ENCODE peak calls at places on chromosomes 4 and X, in four cellular contexts. One of them, this sample, is unnamed.

GRCh38 chrX:3788494-3789233 is 75.2 kb upstream of the PRKX start:
- DNase-seq in HEK293T: no peak
- DNase-seq in HepG2: no peak
- DNase-seq in K562: no peak
- DNase-seq in this sample: no peak

GRCh38 chr4:158808399-158808798 is 39.6 kb downstream of the FNIP2 start:
- DNase-seq in HepG2: no peak
- DNase-seq in K562: no peak
- DNase-seq in HEK293T: no peak
- DNase-seq in this sample: no peak

GRCh38 chr4:16759781-16760459 is 138.5 kb downstream of the LDB2 start:
- DNase-seq in K562: no peak
- DNase-seq in HEK293T: no peak
- DNase-seq in HepG2: no peak
- DNase-seq in this sample: no peak

GRCh38 chrX:53715336-53715924 is 28.9 kb upstream of the HUWE1 start:
- DNase-seq in HepG2: no peak
- DNase-seq in K562: no peak
- DNase-seq in HEK293T: no peak
- DNase-seq in this sample: no peak

GRCh38 chr4:76504613-76505465 is 69.8 kb downstream of the SHROOM3 start:
- DNase-seq in HEK293T: peak; percentile 37
- DNase-seq in HepG2: peak; percentile 36
- DNase-seq in K562: peak; percentile 39
- DNase-seq in this sample: no peak

GRCh38 chr4:75985116-75985515 is 5.6 kb downstream of the SDAD1 start:
- DNase-seq in HepG2: no peak
- DNase-seq in K562: no peak
- DNase-seq in HEK293T: no peak
- DNase-seq in this sample: no peak

GRCh38 chr4:69744157-69744478 is 16.3 kb downstream of the SULT1B1 start:
- DNase-seq in HepG2: no peak
- DNase-seq in HEK293T: no peak
- DNase-seq in K562: no peak
- DNase-seq in this sample: no peak

GRCh38 chr4:7332216-7333023 is 102.3 kb downstream of the PSAPL1 start:
- DNase-seq in K562: no peak
- DNase-seq in HepG2: no peak
- DNase-seq in HEK293T: no peak
- DNase-seq in this sample: no peak

GRCh38 chr4:3780347-3781171 is 14.4 kb downstream of the ADRA2C start:
- DNase-seq in HEK293T: peak; percentile 32
- DNase-seq in HepG2: peak; percentile 90
- DNase-seq in K562: peak; percentile 25
- DNase-seq in this sample: no peak

GRCh38 chrX:94576367-94577004 is 902.5 kb downstream of the FAM133A start:
- DNase-seq in HepG2: no peak
- DNase-seq in K562: no peak
- DNase-seq in HEK293T: no peak
- DNase-seq in this sample: no peak

GRCh38 chrX:18424482-18425198 is 768 bp upstream of the CDKL5 start:
- DNase-seq in HEK293T: peak; percentile 34
- DNase-seq in HepG2: no peak
- DNase-seq in K562: no peak
- DNase-seq in this sample: no peak

GRCh38 chr4:148445071-148445902 is 3.1 kb upstream of the NR3C2 start:
- DNase-seq in HepG2: no peak
- DNase-seq in HEK293T: peak; percentile 60
- DNase-seq in K562: peak; percentile 32
- DNase-seq in this sample: no peak

GRCh38 chrX:136541294-136541693 is 9.3 kb downstream of the VGLL1 start:
- DNase-seq in K562: peak; percentile 19
- DNase-seq in HEK293T: peak; percentile 46
- DNase-seq in HepG2: no peak
- DNase-seq in this sample: no peak

GRCh38 chrX:1649623-1650022 is 34.8 kb downstream of the ASMT start:
- DNase-seq in K562: no peak
- DNase-seq in HEK293T: no peak
- DNase-seq in HepG2: no peak
- DNase-seq in this sample: no peak

GRCh38 chr4:95517799-95518198 is 31.0 kb downstream of the UNC5C start:
- DNase-seq in K562: no peak
- DNase-seq in HepG2: no peak
- DNase-seq in HEK293T: no peak
- DNase-seq in this sample: no peak

GRCh38 chr4:38004062-38004461 is 43.9 kb downstream of the PTTG2 start:
- DNase-seq in HEK293T: no peak
- DNase-seq in HepG2: no peak
- DNase-seq in K562: no peak
- DNase-seq in this sample: no peak
- TF ChIP-seq FOXK2 in HEK293T: no peak
- TF ChIP-seq FOXK2 in HepG2: no peak
- TF ChIP-seq FOXK2 in K562: no peak
- TF ChIP-seq FOXK2 in this sample: no peak

GRCh38 chr4:67087897-67088296 is 457.4 kb downstream of the CENPC start:
- DNase-seq in HepG2: peak; percentile 27
- DNase-seq in K562: peak; percentile 11
- DNase-seq in HEK293T: peak; percentile 14
- DNase-seq in this sample: no peak
- TF ChIP-seq FOXK2 in HepG2: no peak
- TF ChIP-seq FOXK2 in K562: no peak
- TF ChIP-seq FOXK2 in HEK293T: no peak
- TF ChIP-seq FOXK2 in this sample: no peak

GRCh38 chr4:185589067-185589844 is 53.9 kb upstream of the PDLIM3 start:
- DNase-seq in HEK293T: no peak
- DNase-seq in K562: no peak
- DNase-seq in HepG2: no peak
- DNase-seq in this sample: no peak
- TF ChIP-seq FOXK2 in HEK293T: no peak
- TF ChIP-seq FOXK2 in K562: no peak
- TF ChIP-seq FOXK2 in HepG2: no peak
- TF ChIP-seq FOXK2 in this sample: no peak

DNA sequence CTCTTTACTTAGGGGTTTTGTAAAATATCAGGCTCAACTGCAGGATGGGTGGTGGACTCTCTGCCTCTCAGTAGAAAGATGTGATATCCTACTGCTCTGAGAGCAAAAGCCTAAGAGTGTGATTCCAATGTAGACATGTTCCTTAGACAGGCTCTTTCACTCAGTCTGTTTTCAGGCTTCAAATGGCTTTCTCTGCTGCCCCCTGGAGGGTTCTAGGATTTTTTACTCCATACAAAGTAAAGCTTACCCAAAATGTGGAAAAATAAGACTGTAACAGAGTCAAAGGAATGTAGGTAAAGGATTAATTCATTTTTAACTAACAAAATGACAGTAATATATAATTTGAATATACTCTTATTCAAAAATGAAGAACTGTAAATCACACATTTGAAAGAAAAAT is 32.1 kb downstream of the ZGRF1 start:
- DNase-seq in HEK293T: peak; percentile 51
- DNase-seq in K562: peak; percentile 54
- DNase-seq in HepG2: peak; percentile 39
- DNase-seq in this sample: peak; percentile 3
- TF ChIP-seq FOXK2 in HEK293T: no peak
- TF ChIP-seq FOXK2 in K562: no peak
- TF ChIP-seq FOXK2 in HepG2: no peak
- TF ChIP-seq FOXK2 in this sample: no peak

GRCh38 chrX:64894454-64895038 is 81.7 kb downstream of the ZC4H2 start:
- DNase-seq in HepG2: peak; percentile 36
- DNase-seq in HEK293T: peak; percentile 50
- DNase-seq in K562: peak; percentile 13
- DNase-seq in this sample: no peak
- TF ChIP-seq FOXK2 in HepG2: no peak
- TF ChIP-seq FOXK2 in HEK293T: no peak
- TF ChIP-seq FOXK2 in K562: no peak
- TF ChIP-seq FOXK2 in this sample: no peak

GRCh38 chrX:56314334-56314733 is 82.2 kb downstream of the KLF8 start:
- DNase-seq in HepG2: no peak
- DNase-seq in K562: no peak
- DNase-seq in HEK293T: no peak
- DNase-seq in this sample: no peak
- TF ChIP-seq FOXK2 in HepG2: no peak
- TF ChIP-seq FOXK2 in K562: no peak
- TF ChIP-seq FOXK2 in HEK293T: no peak
- TF ChIP-seq FOXK2 in this sample: no peak

GRCh38 chr4:108172231-108172779 is 3.6 kb upstream of the LEF1 start:
- DNase-seq in K562: no peak
- DNase-seq in HepG2: no peak
- DNase-seq in HEK293T: no peak
- DNase-seq in this sample: no peak
- TF ChIP-seq FOXK2 in K562: no peak
- TF ChIP-seq FOXK2 in HepG2: no peak
- TF ChIP-seq FOXK2 in HEK293T: no peak
- TF ChIP-seq FOXK2 in this sample: no peak

GRCh38 chr4:23590431-23590830 is 299.4 kb downstream of the PPARGC1A start:
- DNase-seq in HEK293T: no peak
- DNase-seq in K562: no peak
- DNase-seq in HepG2: no peak
- DNase-seq in this sample: no peak

GRCh38 chr4:23594125-23594524 is 295.7 kb downstream of the PPARGC1A start:
- DNase-seq in HepG2: no peak
- DNase-seq in K562: no peak
- DNase-seq in HEK293T: no peak
- DNase-seq in this sample: no peak
- TF ChIP-seq FOXK2 in HepG2: no peak
- TF ChIP-seq FOXK2 in K562: no peak
- TF ChIP-seq FOXK2 in HEK293T: no peak
- TF ChIP-seq FOXK2 in this sample: no peak

GRCh38 chrX:39418936-39419659 is 617.8 kb downstream of the MID1IP1 start:
- DNase-seq in HepG2: no peak
- DNase-seq in K562: no peak
- DNase-seq in HEK293T: no peak
- DNase-seq in this sample: no peak

GRCh38 chrX:39414290-39414847 is 613.1 kb downstream of the MID1IP1 start:
- DNase-seq in K562: no peak
- DNase-seq in HepG2: peak; percentile 5
- DNase-seq in HEK293T: no peak
- DNase-seq in this sample: no peak

GRCh38 chrX:39416547-39417262 is 615.4 kb downstream of the MID1IP1 start:
- DNase-seq in HEK293T: no peak
- DNase-seq in HepG2: no peak
- DNase-seq in K562: no peak
- DNase-seq in this sample: no peak

DNA sequence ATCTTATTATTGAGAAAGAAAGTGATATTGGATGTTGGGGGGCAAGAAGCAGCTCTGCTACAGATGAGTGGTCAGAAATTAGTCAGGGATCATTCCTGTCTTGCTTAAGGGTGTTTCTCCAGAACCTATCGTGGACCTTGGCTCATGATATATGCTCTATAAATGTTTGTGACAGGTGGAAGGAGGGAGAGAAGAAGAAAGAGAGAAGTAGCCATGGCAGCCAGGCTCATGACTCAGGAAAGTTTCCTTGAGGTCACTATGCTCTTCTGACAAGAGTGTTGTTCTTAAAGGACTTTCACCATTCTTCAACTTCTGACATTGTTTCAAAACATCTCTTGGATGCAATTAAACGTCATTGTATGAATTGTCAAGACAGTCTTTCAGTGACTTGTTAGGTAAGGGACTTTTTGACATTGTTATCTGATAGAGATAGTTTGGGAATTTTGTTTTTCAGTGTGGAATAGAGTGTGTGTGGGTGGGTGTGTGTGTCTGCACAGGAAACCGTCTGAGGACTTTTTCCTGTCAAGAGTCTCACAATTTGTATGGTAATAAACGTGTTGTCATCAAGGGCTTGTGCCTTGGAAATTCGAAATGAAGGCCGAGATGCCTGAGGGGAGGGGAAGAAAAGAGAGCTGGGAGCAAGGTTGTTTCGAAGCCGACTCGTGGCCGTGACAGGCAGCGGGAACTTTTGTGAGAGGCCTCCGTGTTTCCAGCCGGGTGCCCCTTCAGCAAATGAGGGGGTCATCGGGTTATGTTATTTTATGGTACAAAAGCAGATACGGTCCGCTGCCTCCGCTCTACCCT is 617.1 kb downstream of the MID1IP1 start:
- DNase-seq in HepG2: no peak
- DNase-seq in HEK293T: no peak
- DNase-seq in K562: no peak
- DNase-seq in this sample: no peak
- TF ChIP-seq FOXK2 in HepG2: no peak
- TF ChIP-seq FOXK2 in HEK293T: no peak
- TF ChIP-seq FOXK2 in K562: no peak
- TF ChIP-seq FOXK2 in this sample: no peak